ENCODE peak calls at places on chromosome 1, in five cellular contexts. C, Z, X, M and A are unnamed samples.
A peak's percentile ranks its signal among the peaks of the same experiment; 100 is the strongest.

GRCh38 chr1:71044833-71045232 is 2.8 kb downstream of the PTGER3 start:
- DNase-seq in C (no peak), M (no peak), X (no peak), Z (no peak), A (no peak)

GRCh38 chr1:6118415-6118814 is 61.7 kb downstream of the CHD5 start:
- DNase-seq in M (no peak), C (no peak), Z (no peak), X (no peak), A (no peak)

GRCh38 chr1:31587720-31588423 is 11.6 kb downstream of the TINAGL1 start:
- DNase-seq in X (peak; percentile 36), Z (peak; percentile 86), M (peak; percentile 71), C (peak; percentile 23), A (no peak)

GRCh38 chr1:171279678-171280077 is 31.4 kb downstream of the FMO1 start:
- DNase-seq in X (no peak), C (no peak), Z (no peak), M (no peak), A (no peak)

GRCh38 chr1:25993197-25993951 is 4.5 kb downstream of the PAFAH2 start:
- DNase-seq in X (no peak), Z (no peak), C (no peak), M (no peak), A (no peak)

GRCh38 chr1:218546314-218546713 is 201.2 kb downstream of the TGFB2 start:
- DNase-seq in C (no peak), M (no peak), X (no peak), Z (no peak), A (no peak)

GRCh38 chr1:200774735-200775449 is 36.2 kb downstream of the CAMSAP2 start:
- DNase-seq in Z (no peak), C (no peak), M (no peak), X (no peak), A (no peak)

GRCh38 chr1:42282024-42282579 is 52.9 kb downstream of the FOXJ3 start:
- DNase-seq in C (no peak), X (no peak), Z (no peak), M (no peak), A (no peak)

GRCh38 chr1:6743189-6744101 is 41.8 kb upstream of the CAMTA1 start:
- DNase-seq in C (no peak), M (peak; percentile 58), X (no peak), Z (peak; percentile 41), A (no peak)

GRCh38 chr1:39737546-39738169 is 1.0 kb upstream of the PPIE start:
- DNase-seq in X (no peak), Z (no peak), M (no peak), C (no peak), A (no peak)